ENCODE peak calls at places on chromosomes 1 and 21, in nine cellular contexts. L, R, I, B, W, N, G, K and O are unnamed samples.

GRCh38 chr1:153548722-153549695 is at the start of gene S100A3:
- DNase-seq in N (peak; percentile 86), R (peak; percentile 73), W (peak; percentile 61), L (peak; percentile 77), B (no peak), I (no peak), G (no peak), K (peak; percentile 92), O (no peak)

GRCh38 chr1:107058245-107059032 is 2.0 kb downstream of the PRMT6 start:
- DNase-seq in W (no peak), K (no peak), L (no peak), R (no peak), G (no peak), B (no peak), I (no peak), N (no peak), O (no peak)

GRCh38 chr1:228804640-228805413 is 69.5 kb downstream of the RHOU start:
- DNase-seq in I (no peak), L (no peak), B (no peak), W (no peak), R (no peak), K (peak; percentile 74), N (no peak), G (no peak), O (no peak)

GRCh38 chr1:18413906-18414305 is 66.8 kb upstream of the KLHDC7A start:
- DNase-seq in N (no peak), K (no peak), L (no peak), R (no peak), B (no peak), W (no peak), I (no peak), G (no peak), O (no peak)

GRCh38 chr1:39642796-39643195 is 3.4 kb upstream of the HEYL start:
- DNase-seq in W (no peak), L (no peak), R (no peak), K (peak; percentile 43), B (no peak), G (no peak), N (no peak), I (no peak), O (no peak)

GRCh38 chr1:234578735-234579134 is 31.2 kb downstream of the IRF2BP2 start:
- DNase-seq in W (no peak), B (no peak), K (no peak), R (no peak), G (no peak), L (no peak), I (no peak), N (no peak), O (no peak)

GRCh38 chr1:150696151-150696550 is 803 bp downstream of the GOLPH3L start:
- DNase-seq in I (no peak), W (no peak), N (peak; percentile 32), K (no peak), G (no peak), B (no peak), L (no peak), R (no peak), O (no peak)

GRCh38 chr1:244788493-244789275 is 46.8 kb upstream of the COX20 start:
- DNase-seq in N (no peak), L (no peak), B (no peak), W (no peak), G (no peak), R (no peak), I (no peak), K (no peak), O (no peak)

GRCh38 chr21:25986928-25987327 is 183.6 kb downstream of the APP start:
- DNase-seq in K (no peak), R (no peak), I (no peak), B (no peak), N (no peak), G (no peak), L (no peak), W (no peak), O (no peak)

GRCh38 chr1:153293847-153294246 is 18.9 kb downstream of the PGLYRP3 start:
- DNase-seq in K (no peak), B (no peak), W (no peak), L (no peak), N (no peak), G (no peak), I (no peak), R (no peak), O (peak; percentile 94)

GRCh38 chr1:100463809-100464424 is 74.0 kb upstream of the GPR88 start:
- DNase-seq in N (peak; percentile 48), G (peak; percentile 60), I (peak; percentile 21), L (no peak), R (peak; percentile 72), B (peak; percentile 38), W (peak; percentile 68), K (peak; percentile 81), O (peak; percentile 51)

GRCh38 chr1:32122141-32122540 is 14.3 kb downstream of the KPNA6 start:
- DNase-seq in G (no peak), W (no peak), L (no peak), B (no peak), K (no peak), R (no peak), I (no peak), N (no peak), O (no peak)

GRCh38 chr1:167756760-167757405 is 35.1 kb downstream of the MPZL1 start:
- DNase-seq in R (peak; percentile 59), W (peak; percentile 11), N (no peak), I (no peak), G (no peak), K (peak; percentile 65), L (no peak), B (no peak), O (no peak)

GRCh38 chr1:98157524-98158293 is 236.9 kb upstream of the DPYD start:
- DNase-seq in W (no peak), N (no peak), R (no peak), I (no peak), K (peak; percentile 11), G (no peak), L (no peak), B (no peak), O (no peak)

GRCh38 chr1:183780159-183780558 is 24.8 kb upstream of the RGL1 start:
- DNase-seq in W (no peak), L (no peak), K (no peak), I (no peak), R (no peak), G (no peak), B (no peak), N (no peak), O (no peak)

GRCh38 chr1:153774780-153775431 is at the start of gene SLC27A3:
- DNase-seq in W (peak; percentile 66), I (no peak), K (peak; percentile 86), G (peak; percentile 87), L (no peak), R (peak; percentile 6), N (no peak), B (no peak), O (no peak)

DNA sequence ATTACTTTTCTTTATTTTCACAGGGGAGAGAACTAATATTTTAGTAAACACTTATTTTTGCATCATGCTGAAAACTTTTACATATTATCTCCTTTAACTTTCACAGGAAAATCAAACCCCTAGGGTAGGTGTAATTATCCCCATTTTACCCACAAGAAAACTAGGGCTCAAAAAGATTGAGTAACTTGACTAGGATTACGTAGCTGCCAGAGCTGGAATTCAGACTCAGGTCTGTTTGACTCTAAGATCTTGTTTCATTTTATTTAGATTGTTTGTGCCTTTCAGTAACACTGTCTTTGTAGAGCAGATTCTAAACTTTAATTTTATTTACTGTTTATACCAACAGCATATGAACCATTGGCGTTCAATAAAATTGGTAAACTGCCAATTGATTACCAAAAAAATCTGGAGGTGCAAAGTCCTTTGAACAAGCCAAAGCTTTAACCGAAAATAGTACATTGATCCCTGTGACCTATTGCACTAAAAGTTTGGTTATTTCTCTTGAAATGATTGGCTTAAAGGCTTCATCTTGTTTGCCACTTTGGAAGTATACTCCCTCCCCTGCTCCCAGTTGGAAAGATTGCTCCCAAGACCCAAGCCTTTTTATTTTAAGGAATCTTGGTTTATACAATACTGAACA is 71.0 kb upstream of the WDR26 start:
- DNase-seq in W (no peak), B (no peak), N (no peak), I (no peak), G (no peak), K (no peak), L (no peak), R (no peak), O (no peak)
- H3K4me3 ChIP-seq in W (no peak overlapping the region), B (no peak overlapping the region), N (no peak overlapping the region), I (no peak overlapping the region), G (no peak overlapping the region), K (no peak overlapping the region), L (no peak overlapping the region), R (no peak overlapping the region), O (no peak overlapping the region)

GRCh38 chr1:205669341-205670142 is 10.8 kb downstream of the SLC45A3 start:
- DNase-seq in L (no peak), N (peak; percentile 31), W (peak; percentile 31), I (no peak), R (no peak), K (no peak), B (no peak), G (no peak), O (no peak)
- H3K4me3 ChIP-seq in L (no peak overlapping the region), N (no peak overlapping the region), W (no peak overlapping the region), I (no peak overlapping the region), R (no peak overlapping the region), K (no peak overlapping the region), B (no peak overlapping the region), G (no peak overlapping the region), O (no peak overlapping the region)

GRCh38 chr1:68319907-68320306 is 87.6 kb upstream of the WLS start:
- DNase-seq in W (no peak), K (no peak), L (no peak), G (no peak), B (no peak), I (no peak), R (no peak), N (no peak), O (no peak)
- H3K4me3 ChIP-seq in W (no peak overlapping the region), K (no peak overlapping the region), L (no peak overlapping the region), G (no peak overlapping the region), B (no peak overlapping the region), I (no peak overlapping the region), R (no peak overlapping the region), N (no peak overlapping the region), O (no peak overlapping the region)

DNA sequence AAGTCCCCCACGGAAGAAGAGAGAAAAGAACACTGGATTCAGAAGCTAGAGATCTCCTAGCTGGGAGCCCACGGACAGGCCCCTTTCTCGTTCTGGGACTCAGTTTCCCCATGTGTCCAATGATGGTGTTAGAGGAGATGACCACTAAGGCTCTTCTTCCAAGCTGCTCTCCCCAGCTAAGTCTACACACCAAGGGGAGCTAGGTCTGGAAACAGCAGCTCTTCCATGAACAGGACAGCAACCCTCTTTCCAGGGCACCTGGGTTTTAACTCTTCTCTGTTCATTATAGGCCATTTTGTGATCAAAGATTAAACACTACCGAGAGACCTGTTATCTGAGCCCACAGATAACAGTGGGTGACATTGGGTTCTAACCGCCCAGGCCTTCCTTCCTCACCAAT is 85.8 kb downstream of the MRPL37 start:
- DNase-seq in W (no peak), K (no peak), L (no peak), I (no peak), B (no peak), G (no peak), R (no peak), N (no peak), O (peak; percentile 54)
- H3K4me3 ChIP-seq in W (no peak overlapping the region), K (no peak overlapping the region), L (no peak overlapping the region), I (peak overlapping the region; percentile 52), B (no peak overlapping the region), G (no peak overlapping the region), R (no peak overlapping the region), N (no peak overlapping the region), O (peak overlapping the region; percentile 75)